ENCODE peak calls at places on chromosomes 6 and 20, in nine cellular contexts. S is lower leg skin, O is fibroblast of the aortic adventitia, Y is breast epithelium, F is cardiac fibroblast, K is GM12865, A is astrocyte of the cerebellum, Q is endodermal cell, T is tibial artery. W is an unnamed sample.

GRCh38 chr6:123810214-123810613 is 6.5 kb downstream of the NKAIN2 start:
- DNase-seq in S (no peak), O (no peak), Y (no peak), F (no peak), K (no peak), A (no peak), Q (no peak), T (no peak), W (no peak)

GRCh38 chr6:13710552-13711383 is 867 bp downstream of the RANBP9 start:
- DNase-seq in S (peak), O (no peak), Y (peak), F (peak), K (peak), A (no peak), Q (peak), T (peak), W (no peak)

GRCh38 chr6:40577672-40578071 is 9.5 kb downstream of the LRFN2 start:
- DNase-seq in S (no peak), O (no peak), Y (no peak), F (no peak), K (no peak), A (no peak), Q (no peak), T (no peak), W (no peak)

GRCh38 chr20:16922834-16923233 is 174.7 kb downstream of the OTOR start:
- DNase-seq in S (no peak), O (peak), Y (no peak), F (peak), K (no peak), A (peak), Q (no peak), T (no peak), W (peak)

GRCh38 chr20:4956200-4956810 is 45.0 kb downstream of the SLC23A2 start:
- DNase-seq in S (no peak), O (peak), Y (no peak), F (peak), K (peak), A (no peak), Q (no peak), T (no peak), W (no peak)

GRCh38 chr20:50438986-50439407 is 71.2 kb upstream of the PTPN1 start:
- DNase-seq in S (no peak), O (peak), Y (no peak), F (peak), K (no peak), A (no peak), Q (peak), T (peak), W (no peak)

GRCh38 chr6:22099241-22099640 is 197.6 kb downstream of the PRL start:
- DNase-seq in S (no peak), O (no peak), Y (no peak), F (no peak), K (no peak), A (no peak), Q (no peak), T (no peak), W (no peak)

GRCh38 chr6:44980841-44981240 is 347.3 kb upstream of the RUNX2 start:
- DNase-seq in S (no peak), O (no peak), Y (no peak), F (no peak), K (no peak), A (no peak), Q (no peak), T (no peak), W (no peak)

GRCh38 chr6:47587503-47587902 is 109.9 kb downstream of the CD2AP start:
- DNase-seq in S (no peak), O (peak), Y (no peak), F (peak), K (no peak), A (no peak), Q (no peak), T (no peak), W (no peak)

GRCh38 chr20:62119591-62120364 is 2.5 kb upstream of the LSM14B start:
- DNase-seq in S (no peak), O (no peak), Y (no peak), F (no peak), K (no peak), A (no peak), Q (no peak), T (no peak), W (no peak)

GRCh38 chr20:21493049-21493448 is 20.8 kb downstream of the NKX2-2 start:
- DNase-seq in S (no peak), O (no peak), Y (no peak), F (no peak), K (no peak), A (no peak), Q (no peak), T (no peak), W (no peak)

GRCh38 chr20:21490105-21490504 is 23.8 kb downstream of the NKX2-2 start:
- DNase-seq in S (no peak), O (peak), Y (no peak), F (no peak), K (no peak), A (no peak), Q (no peak), T (no peak), W (no peak)
- TF ChIP-seq CTCF in S (no peak), O (peak), Y (no peak), F (peak), K (no peak), A (no peak), Q (peak), T (no peak), W (peak)

GRCh38 chr20:44174996-44175766 is 11.8 kb downstream of the JPH2 start:
- DNase-seq in S (no peak), O (no peak), Y (no peak), F (no peak), K (no peak), A (no peak), Q (no peak), T (no peak), W (no peak)

GRCh38 chr20:44180814-44181213 is 6.2 kb downstream of the JPH2 start:
- DNase-seq in S (no peak), O (peak), Y (no peak), F (peak), K (no peak), A (no peak), Q (peak), T (peak), W (no peak)

GRCh38 chr20:44173116-44173515 is 13.9 kb downstream of the JPH2 start:
- DNase-seq in S (no peak), O (no peak), Y (no peak), F (no peak), K (no peak), A (no peak), Q (no peak), T (no peak), W (no peak)

GRCh38 chr20:44173846-44174245 is 13.1 kb downstream of the JPH2 start:
- DNase-seq in S (no peak), O (no peak), Y (no peak), F (no peak), K (no peak), A (no peak), Q (no peak), T (no peak), W (no peak)

DNA sequence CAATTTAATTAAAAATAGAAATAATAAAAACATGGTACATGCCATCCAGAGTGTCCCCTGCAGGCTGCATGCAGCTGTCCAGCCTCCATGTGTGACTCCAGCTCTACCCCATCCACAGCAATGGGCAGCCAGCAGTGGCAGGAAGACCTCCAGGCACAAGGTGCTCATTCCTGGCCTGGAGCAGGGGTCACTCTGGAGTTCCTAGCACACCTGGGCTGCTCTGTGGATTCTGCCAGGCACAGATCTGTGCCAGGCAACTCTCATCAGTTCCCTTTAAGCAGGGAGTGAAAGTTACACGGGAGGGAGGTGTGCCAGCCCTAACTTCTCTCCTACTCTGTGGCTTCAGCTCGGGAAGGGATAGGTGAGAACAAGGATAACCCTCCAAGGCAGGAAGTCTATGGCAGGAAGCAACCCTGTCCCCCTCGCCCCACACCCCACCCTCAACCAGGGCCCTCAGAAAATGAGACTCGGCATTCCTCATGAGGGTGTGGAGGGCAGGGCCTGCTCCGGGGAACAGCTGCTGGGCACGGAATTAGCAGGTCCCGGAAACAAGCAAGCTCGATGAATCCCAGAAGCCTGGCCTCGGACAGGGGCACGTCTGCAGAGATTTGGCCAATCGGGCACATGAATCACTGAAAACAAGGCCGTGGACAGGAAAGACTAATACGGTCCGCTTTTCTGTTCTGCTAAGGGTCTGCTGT is 10.0 kb downstream of the JPH2 start:
- DNase-seq in S (no peak), O (no peak), Y (no peak), F (no peak), K (no peak), A (no peak), Q (no peak), T (peak), W (no peak)
- H3K4me3 ChIP-seq in S (no peak), O (no peak), Y (no peak), F (no peak), K (no peak), A (no peak), Q (no peak), T (peak), W (no peak)

DNA sequence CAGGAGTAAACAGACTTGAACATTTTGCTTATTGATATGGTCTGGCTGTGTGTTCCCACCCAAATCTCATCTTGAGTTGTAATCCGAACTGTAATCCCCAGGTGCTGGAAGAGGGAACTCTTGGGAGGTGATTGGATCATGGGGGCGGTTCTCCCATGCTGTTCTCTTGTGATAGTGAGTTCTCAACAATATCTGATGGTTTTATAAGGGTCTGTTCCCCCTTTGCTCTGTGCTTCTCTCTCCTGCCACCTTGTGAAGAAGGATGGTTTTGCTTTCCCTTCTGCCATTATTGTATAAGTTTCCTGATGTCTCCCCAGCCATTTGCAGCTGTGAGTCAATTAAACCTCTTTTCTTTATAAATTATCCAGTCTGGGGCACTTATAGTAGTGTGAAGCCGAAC is 40.0 kb downstream of the MYLIP start:
- DNase-seq in S (no peak), O (peak), Y (no peak), F (peak), K (peak), A (peak), Q (peak), T (no peak), W (no peak)
- TF ChIP-seq CTCF in S (no peak), O (peak), Y (no peak), F (peak), K (peak), A (peak), Q (peak), T (no peak), W (peak)

GRCh38 chr6:36571122-36572043 is 22.8 kb upstream of the SRSF3 start:
- DNase-seq in S (no peak), O (no peak), Y (no peak), F (no peak), K (no peak), A (no peak), Q (no peak), T (no peak), W (no peak)

GRCh38 chr6:36566418-36566905 is 19.2 kb upstream of the STK38 start:
- DNase-seq in S (no peak), O (no peak), Y (no peak), F (no peak), K (no peak), A (no peak), Q (no peak), T (no peak), W (no peak)

GRCh38 chr6:36574679-36575078 is 19.5 kb upstream of the SRSF3 start:
- DNase-seq in S (no peak), O (no peak), Y (no peak), F (no peak), K (no peak), A (no peak), Q (no peak), T (no peak), W (no peak)

DNA sequence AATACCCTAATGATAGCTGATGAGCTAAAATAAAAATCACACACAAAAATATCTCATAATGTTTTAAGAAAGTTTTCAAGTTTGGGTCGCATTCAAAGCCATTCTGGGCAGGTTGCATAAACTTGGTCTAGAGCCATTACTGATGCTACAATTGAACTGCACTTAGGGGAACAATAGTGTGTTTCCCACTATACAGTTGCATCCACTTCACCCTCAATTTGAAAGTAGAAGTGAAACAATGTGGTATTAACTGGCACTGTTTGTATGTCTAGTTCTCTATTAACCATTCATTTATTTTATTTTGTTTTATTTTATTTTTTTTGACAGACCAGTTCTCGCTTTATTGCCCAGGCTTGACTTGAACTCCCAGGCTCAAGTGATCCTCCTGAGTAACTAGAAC is 23.0 kb upstream of the STK38 start:
- DNase-seq in S (no peak), O (no peak), Y (no peak), F (no peak), K (no peak), A (no peak), Q (no peak), T (no peak), W (no peak)
- H3K4me3 ChIP-seq in S (no peak), O (no peak), Y (no peak), F (no peak), K (no peak), A (no peak), Q (no peak), T (no peak), W (no peak)